ENCODE peak calls at places on chromosome 2, in ten cellular contexts. N, K, S, L, W, J, M, B, H and T are unnamed samples.

GRCh38 chr2:45494275-45494977 is 116.6 kb downstream of the SRBD1 start:
- DNase-seq in B (peak; percentile 88), S (peak; percentile 31), H (no peak), N (peak; percentile 79), W (peak; percentile 31), J (peak; percentile 78), M (no peak), K (no peak), L (no peak), T (peak; percentile 3)

GRCh38 chr2:65134158-65134557 is 4.3 kb upstream of the RAB1A start:
- DNase-seq in M (no peak), B (no peak), H (no peak), W (no peak), L (no peak), N (no peak), K (no peak), S (no peak), J (no peak), T (no peak)

GRCh38 chr2:25314514-25315315 is 27.0 kb downstream of the DNMT3A start:
- DNase-seq in L (peak; percentile 77), N (peak; percentile 29), S (no peak), K (peak; percentile 93), B (peak; percentile 74), H (peak; percentile 85), W (no peak), J (peak; percentile 53), M (no peak), T (peak; percentile 80)

GRCh38 chr2:240999873-241000541 is 1.6 kb downstream of the SNED1 start:
- DNase-seq in H (peak; percentile 61), K (no peak), W (no peak), B (no peak), M (no peak), N (no peak), J (no peak), L (no peak), S (no peak), T (no peak)

GRCh38 chr2:145721681-145722080 is 1201.8 kb upstream of the ZEB2 start:
- DNase-seq in J (no peak), M (no peak), H (no peak), L (no peak), N (no peak), B (no peak), W (no peak), S (no peak), K (no peak), T (no peak)

GRCh38 chr2:190781604-190782198 is 98.9 kb upstream of the GLS start:
- DNase-seq in W (peak; percentile 12), L (no peak), N (peak; percentile 76), M (no peak), S (peak; percentile 60), H (peak; percentile 58), B (peak; percentile 85), K (no peak), J (peak; percentile 76), T (peak; percentile 6)

GRCh38 chr2:109300582-109300981 is 171.6 kb downstream of the SH3RF3 start:
- DNase-seq in W (no peak), N (no peak), J (no peak), M (no peak), K (no peak), H (no peak), B (no peak), L (no peak), S (no peak), T (no peak)

GRCh38 chr2:215839309-215839708 is 174.0 kb downstream of the MREG start:
- DNase-seq in J (no peak), S (no peak), M (no peak), K (peak; percentile 61), N (no peak), B (no peak), H (no peak), W (no peak), L (no peak), T (no peak)

DNA sequence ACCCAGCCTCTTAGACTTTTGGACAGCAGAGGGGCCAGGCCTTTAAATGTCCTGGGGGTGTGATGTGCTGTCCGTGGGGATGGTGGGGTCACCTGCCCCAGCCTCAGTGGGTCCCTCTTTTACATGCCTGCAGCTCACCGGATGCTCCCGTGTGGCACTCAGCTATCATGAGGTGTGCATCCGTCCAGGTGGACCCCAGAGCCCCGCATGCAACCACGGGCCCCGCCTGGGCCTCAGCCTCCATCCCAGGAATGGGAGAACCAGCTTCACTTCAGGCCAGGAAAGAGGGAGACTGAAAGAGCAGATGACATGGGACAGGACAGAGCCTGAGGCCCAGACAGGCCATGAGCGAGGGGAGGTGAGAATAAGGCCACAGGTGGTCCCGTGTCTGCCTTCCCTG is 37.5 kb downstream of the RAMP1 start:
- DNase-seq in K (peak; percentile 25), L (no peak), W (no peak), J (no peak), B (no peak), M (no peak), H (no peak), S (no peak), N (no peak), T (no peak)
- H3K4me3 ChIP-seq in K (no peak overlapping the region), L (no peak overlapping the region), W (no peak overlapping the region), J (no peak overlapping the region), B (no peak overlapping the region), M (no peak overlapping the region), H (no peak overlapping the region), S (no peak overlapping the region), N (no peak overlapping the region), T (no peak overlapping the region)

DNA sequence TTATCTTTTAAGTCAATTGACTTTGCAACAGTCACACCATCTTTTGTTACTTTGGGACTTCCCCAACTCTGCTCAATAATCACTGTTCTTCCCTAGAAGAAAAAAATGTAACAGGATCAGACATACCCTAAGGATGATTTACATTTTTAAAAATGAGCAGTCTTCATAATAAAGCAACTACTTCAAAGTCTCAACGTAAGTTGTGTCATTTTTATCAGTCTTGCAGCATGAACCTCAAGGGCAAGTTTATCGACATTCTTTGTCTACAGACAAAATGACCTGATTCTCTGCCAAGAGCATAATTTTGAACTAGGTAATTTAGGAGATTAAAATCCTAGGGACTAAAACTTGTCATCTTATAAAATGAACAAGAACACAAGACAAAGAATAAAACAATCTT is 2.3 kb downstream of the HSPD1 start:
- DNase-seq in L (no peak), W (no peak), S (no peak), N (no peak), B (no peak), K (no peak), M (no peak), J (no peak), H (no peak), T (no peak)
- H3K4me3 ChIP-seq in L (no peak overlapping the region), W (no peak overlapping the region), S (no peak overlapping the region), N (no peak overlapping the region), B (no peak overlapping the region), K (no peak overlapping the region), M (no peak overlapping the region), J (no peak overlapping the region), H (no peak overlapping the region), T (peak overlapping the region; percentile 97)

DNA sequence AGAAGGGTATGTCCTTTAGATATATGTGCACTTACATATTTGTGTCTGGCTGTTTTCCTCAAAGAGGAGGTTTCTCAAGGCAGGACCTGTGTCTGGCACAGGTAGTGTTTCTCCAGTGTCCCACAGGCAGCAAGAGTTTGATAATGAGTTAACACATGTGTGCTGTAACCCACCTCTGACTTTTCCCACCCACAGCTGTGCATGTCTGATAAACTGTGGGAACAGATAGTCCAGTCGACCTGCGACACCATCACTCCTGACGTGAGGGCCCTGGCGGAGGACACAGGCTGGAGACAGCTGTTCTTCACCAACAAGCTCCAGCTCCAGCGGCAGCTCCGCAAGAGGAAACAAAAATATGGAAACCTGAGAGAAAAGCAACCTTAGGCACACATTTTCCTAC is 58.2 kb downstream of the SLC16A14 start:
- DNase-seq in N (no peak), K (no peak), B (no peak), J (no peak), W (no peak), M (no peak), L (no peak), S (no peak), H (no peak), T (no peak)
- H3K4me3 ChIP-seq in N (no peak overlapping the region), K (no peak overlapping the region), B (no peak overlapping the region), J (no peak overlapping the region), W (no peak overlapping the region), M (no peak overlapping the region), L (no peak overlapping the region), S (no peak overlapping the region), H (no peak overlapping the region), T (no peak overlapping the region)

GRCh38 chr2:142445023-142445422 is 314.2 kb upstream of the LRP1B start:
- DNase-seq in M (no peak), S (no peak), W (no peak), N (no peak), K (no peak), J (no peak), L (no peak), H (no peak), B (no peak), T (no peak)

DNA sequence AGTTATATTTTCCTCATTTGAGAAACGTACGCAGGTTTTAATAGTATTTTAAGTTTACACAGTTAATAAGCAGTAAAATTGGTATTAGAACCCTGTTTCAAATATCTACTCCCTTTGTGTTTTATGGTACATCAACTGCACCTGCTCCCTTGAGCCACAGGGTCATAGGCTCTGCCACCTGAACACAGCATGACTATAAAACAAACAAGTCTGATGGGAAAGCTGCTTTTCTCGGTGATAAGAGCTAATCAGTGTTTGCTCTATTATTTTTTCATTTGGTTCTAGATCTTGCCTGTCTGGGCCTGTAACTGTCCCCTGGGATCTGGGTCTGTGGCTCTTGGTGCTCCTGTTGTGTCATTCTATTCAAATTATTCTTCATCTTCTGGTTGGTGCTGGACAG is 314.7 kb upstream of the LRP1B start:
- DNase-seq in L (no peak), K (no peak), H (no peak), B (no peak), W (no peak), N (no peak), M (no peak), S (no peak), J (no peak), T (no peak)
- H3K4me3 ChIP-seq in L (no peak overlapping the region), K (no peak overlapping the region), H (no peak overlapping the region), B (no peak overlapping the region), W (no peak overlapping the region), N (no peak overlapping the region), M (no peak overlapping the region), S (no peak overlapping the region), J (no peak overlapping the region), T (no peak overlapping the region)

GRCh38 chr2:134212726-134213125 is 41.1 kb upstream of the MGAT5 start:
- DNase-seq in M (no peak), W (no peak), K (no peak), S (no peak), N (no peak), H (no peak), J (no peak), B (no peak), L (no peak), T (no peak)
- H3K4me3 ChIP-seq in M (no peak overlapping the region), W (no peak overlapping the region), K (no peak overlapping the region), S (no peak overlapping the region), N (no peak overlapping the region), H (no peak overlapping the region), J (no peak overlapping the region), B (no peak overlapping the region), L (no peak overlapping the region), T (no peak overlapping the region)

GRCh38 chr2:112276954-112277353 is 1.6 kb downstream of the ZC3H6 start:
- DNase-seq in W (no peak), B (no peak), S (no peak), M (no peak), J (no peak), K (no peak), N (no peak), L (no peak), H (no peak), T (no peak)
- H3K4me3 ChIP-seq in W (no peak overlapping the region), B (peak overlapping the region; percentile 52), S (no peak overlapping the region), M (peak overlapping the region; percentile 98), J (no peak overlapping the region), K (no peak overlapping the region), N (no peak overlapping the region), L (peak overlapping the region; percentile 71), H (no peak overlapping the region), T (no peak overlapping the region)